ENCODE peak calls at places on chromosome 7, in five cellular contexts. Z is uterus, T is neural progenitor cell, Q is heart right ventricle, B is MM.1S. D is an unnamed sample. For H3K4me1, the result is how much of the 10 kb centered on the place peaks cover.

GRCh38 chr7:156123362-156123761 is 311.1 kb upstream of the SHH start:
- DNase-seq in Z (no peak), T (no peak), Q (no peak), B (no peak), D (no peak)

GRCh38 chr7:47992446-47992845 is 13.0 kb upstream of the HUS1 start:
- DNase-seq in Z (no peak), T (no peak), Q (no peak), B (no peak), D (no peak)

GRCh38 chr7:43648725-43649406 is 66.0 kb downstream of the STK17A start:
- DNase-seq in Z (no peak), T (no peak), Q (no peak), B (peak), D (no peak)

GRCh38 chr7:102453319-102453718 is 11.3 kb downstream of the ALKBH4 start:
- DNase-seq in Z (no peak), T (no peak), Q (no peak), B (peak), D (no peak)

GRCh38 chr7:7567898-7568531 is 1.3 kb downstream of the MIOS start:
- DNase-seq in Z (no peak), T (no peak), Q (no peak), B (no peak), D (no peak)

GRCh38 chr7:100516135-100516812 is 22.7 kb upstream of the AGFG2 start:
- DNase-seq in Z (peak), T (peak), Q (peak), B (peak), D (peak)

GRCh38 chr7:42982604-42983115 is 50.5 kb downstream of the MRPL32 start:
- DNase-seq in Z (no peak), T (no peak), Q (no peak), B (no peak), D (no peak)

GRCh38 chr7:29879609-29880008 is 73.3 kb downstream of the WIPF3 start:
- DNase-seq in Z (peak), T (no peak), Q (no peak), B (no peak), D (no peak)

GRCh38 chr7:46784746-46785145 is 797.2 kb downstream of the TNS3 start:
- DNase-seq in Z (no peak), T (no peak), Q (no peak), B (no peak), D (no peak)

GRCh38 chr7:80088705-80089104 is 45.9 kb upstream of the GNAI1 start:
- DNase-seq in Z (no peak), T (no peak), Q (no peak), B (peak), D (no peak)

GRCh38 chr7:100826546-100827329 is 585 bp downstream of the EPHB4 start:
- DNase-seq in Z (peak), T (peak), Q (no peak), B (no peak), D (no peak)

GRCh38 chr7:42574693-42575084 is 337.2 kb downstream of the C7orf25 start:
- DNase-seq in Z (no peak), T (peak), Q (no peak), B (no peak), D (no peak)

GRCh38 chr7:23380961-23381360 is 81.8 kb downstream of the MALSU1 start:
- DNase-seq in Z (no peak), T (no peak), Q (no peak), B (no peak), D (no peak)

GRCh38 chr7:93799750-93800357 is 90.7 kb downstream of the TFPI2 start:
- DNase-seq in Z (no peak), T (peak), Q (no peak), B (peak), D (no peak)

GRCh38 chr7:134619627-134620331 is 26.9 kb upstream of the BPGM start:
- DNase-seq in Z (no peak), T (no peak), Q (no peak), B (no peak), D (no peak)

GRCh38 chr7:45267262-45267661 is 109.7 kb downstream of the RAMP3 start:
- DNase-seq in Z (no peak), T (peak), Q (no peak), B (no peak), D (no peak)

GRCh38 chr7:50682573-50682972 is 100.1 kb downstream of the GRB10 start:
- DNase-seq in Z (no peak), T (no peak), Q (no peak), B (no peak), D (no peak)
- H3K4me1 ChIP-seq in Z (under half), T (under half), Q (under half), B (under half), D (half or more)

GRCh38 chr7:16657656-16658279 is 11.8 kb downstream of the BZW2 start:
- DNase-seq in Z (no peak), T (peak), Q (peak), B (no peak), D (peak)
- TF ChIP-seq CTCF in Z (no peak), T (peak), Q (no peak), B (no peak), D (no peak)

GRCh38 chr7:22190736-22191135 is 166.2 kb downstream of the RAPGEF5 start:
- DNase-seq in Z (no peak), T (no peak), Q (no peak), B (no peak), D (no peak)

GRCh38 chr7:22192778-22193177 is 164.2 kb downstream of the RAPGEF5 start:
- DNase-seq in Z (no peak), T (peak), Q (no peak), B (no peak), D (no peak)

GRCh38 chr7:22195402-22195801 is 161.6 kb downstream of the RAPGEF5 start:
- DNase-seq in Z (no peak), T (no peak), Q (no peak), B (no peak), D (no peak)

GRCh38 chr7:22194633-22195273 is 162.2 kb downstream of the RAPGEF5 start:
- DNase-seq in Z (no peak), T (peak), Q (no peak), B (no peak), D (no peak)

DNA sequence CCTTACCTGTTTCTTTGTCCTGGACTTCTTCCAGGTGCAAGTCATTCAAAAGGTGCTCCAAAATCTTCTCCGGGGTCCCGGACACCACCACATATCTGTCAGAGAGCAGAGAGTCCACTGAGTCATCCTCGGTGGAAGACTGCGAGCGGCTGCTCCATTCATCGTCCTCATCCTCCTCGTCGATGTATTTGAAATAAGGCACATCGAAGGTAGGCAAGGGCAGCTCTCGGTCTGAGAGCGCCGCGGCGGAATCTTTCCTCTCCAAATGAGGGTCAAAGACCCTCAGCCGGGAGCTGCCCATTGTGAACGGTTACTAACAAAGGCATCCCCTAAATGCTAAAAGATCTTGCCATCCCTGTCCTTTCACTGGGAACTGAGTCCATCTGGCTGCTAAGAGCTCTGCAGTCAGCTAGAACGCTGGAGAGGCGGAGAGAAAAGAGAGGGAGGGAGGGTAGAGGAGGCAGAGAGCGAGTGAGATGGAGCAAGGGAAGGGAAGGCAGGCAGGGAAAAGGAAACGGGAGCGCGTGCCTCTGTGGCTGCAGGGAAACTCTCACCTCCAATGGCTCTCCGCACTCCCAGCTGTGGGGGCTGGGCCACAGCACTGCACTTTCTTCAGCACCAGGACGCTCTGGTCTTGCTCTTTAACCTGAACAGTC is 163.5 kb downstream of the RAPGEF5 start:
- DNase-seq in Z (peak), T (peak), Q (no peak), B (no peak), D (peak)
- H3K4me1 ChIP-seq in Z (under half), T (under half), Q (under half), B (under half), D (under half)

DNA sequence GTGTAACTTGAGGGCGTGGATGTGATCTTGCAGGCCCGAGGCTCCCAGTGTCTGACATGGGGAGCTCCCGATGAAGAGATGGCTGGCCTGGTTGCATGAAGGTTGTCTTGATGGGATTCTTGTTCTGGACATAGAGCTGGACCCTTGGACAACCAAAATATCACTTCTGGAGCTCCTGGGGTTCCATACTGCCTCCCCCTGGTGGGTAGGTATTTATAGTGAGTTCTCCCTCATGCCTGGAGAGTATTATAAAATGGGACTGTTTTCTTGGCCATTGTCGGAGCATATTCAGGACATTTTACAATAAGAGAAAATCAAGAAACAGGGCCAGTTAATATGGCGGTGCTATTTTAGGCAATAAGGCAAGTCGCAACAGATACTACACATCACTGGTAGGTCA is 32.6 kb upstream of the GIMAP8 start:
- DNase-seq in Z (no peak), T (no peak), Q (no peak), B (no peak), D (no peak)
- TF ChIP-seq CTCF in Z (no peak), T (no peak), Q (no peak), B (peak), D (no peak)

DNA sequence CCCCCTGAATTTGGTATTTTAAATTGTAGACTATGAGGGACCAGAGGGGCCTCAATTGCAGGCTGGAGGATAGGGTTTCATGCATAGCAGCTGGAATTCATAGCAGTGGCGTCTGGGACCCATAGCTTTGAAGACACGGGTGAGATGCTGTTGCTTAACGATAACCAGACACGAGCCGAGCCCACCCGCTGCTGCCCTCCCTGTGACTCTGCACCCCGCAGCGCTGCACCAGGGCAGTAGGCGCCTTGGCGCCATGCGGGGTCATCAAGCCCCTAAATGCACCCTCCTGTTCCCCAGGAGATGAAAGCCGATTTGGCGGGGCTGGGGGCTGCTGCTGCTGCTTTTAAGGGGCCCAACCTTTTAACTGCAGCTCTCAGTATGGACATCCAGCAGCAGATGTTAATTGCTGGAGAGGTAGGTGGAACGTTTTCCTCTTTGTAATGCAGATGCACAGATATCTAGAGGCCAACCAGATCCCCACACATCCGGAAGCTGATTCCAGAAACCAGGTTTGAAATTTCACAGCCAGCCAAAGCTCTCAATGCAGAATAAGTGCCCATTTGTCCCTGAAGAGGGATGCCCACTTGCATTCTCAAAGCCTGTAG is 62.1 kb downstream of the EEPD1 start:
- DNase-seq in Z (no peak), T (no peak), Q (no peak), B (no peak), D (no peak)
- H3K4me1 ChIP-seq in Z (under half), T (under half), Q (under half), B (under half), D (under half)

D was measured in left ventricle myocardium inferior.